ENCODE peak calls at places on chromosomes 12 and 14, in eight cellular contexts. L is mammary epithelial cell; U is CD8-positive, alpha-beta T cell; T is Panc1; N is GM23248; D is breast epithelium; G is testis; W is transverse colon. Q is an unnamed sample. For H3K4me1, the result is how much of the 10 kb centered on the place peaks cover.

GRCh38 chr12:110585231-110585799 is 2.2 kb upstream of the PPTC7 start:
- DNase-seq in U (peak), G (no peak), W (no peak), D (no peak), T (no peak), N (peak), L (peak), Q (no peak)

GRCh38 chr14:61342486-61342885 is 21.1 kb downstream of the PRKCH start:
- DNase-seq in U (peak), L (no peak), N (no peak), D (no peak), W (peak), T (no peak), G (no peak), Q (no peak)

GRCh38 chr12:132066345-132066685 is 77.8 kb downstream of the DDX51 start:
- DNase-seq in T (no peak), W (peak), U (no peak), L (no peak), G (no peak), N (no peak), D (no peak), Q (no peak)

GRCh38 chr12:99450231-99450630 is 197.3 kb upstream of the GARIN6 start:
- DNase-seq in T (no peak), W (no peak), D (no peak), N (peak), L (no peak), U (no peak), G (no peak), Q (no peak)

GRCh38 chr14:31934767-31935266 is 142.3 kb upstream of the ARHGAP5 start:
- DNase-seq in D (no peak), G (peak), U (no peak), N (peak), T (no peak), L (peak), W (peak), Q (no peak)

GRCh38 chr12:1605129-1606020 is 11.0 kb upstream of the FBXL14 start:
- DNase-seq in N (peak), L (peak), T (peak), D (peak), W (peak), U (peak), G (peak), Q (peak)

GRCh38 chr12:18148961-18149360 is 59.0 kb upstream of the RERGL start:
- DNase-seq in W (no peak), L (no peak), U (no peak), T (no peak), D (no peak), N (peak), G (no peak), Q (no peak)

GRCh38 chr12:30926243-30927209 is at the start of gene TSPAN11:
- DNase-seq in N (peak), W (no peak), G (peak), T (no peak), D (no peak), U (no peak), L (no peak), Q (peak)

GRCh38 chr14:80522936-80523335 is 311.6 kb upstream of the DIO2 start:
- DNase-seq in D (no peak), T (no peak), G (no peak), L (no peak), U (no peak), N (peak), W (no peak), Q (no peak)

GRCh38 chr12:5971194-5971850 is 26.3 kb upstream of the ANO2 start:
- DNase-seq in G (no peak), D (no peak), L (no peak), W (no peak), T (no peak), U (no peak), N (no peak), Q (no peak)

GRCh38 chr14:104985675-104986486 is at the start of gene CLBA1:
- DNase-seq in U (peak), D (peak), L (peak), W (peak), N (peak), T (no peak), G (peak), Q (peak)

GRCh38 chr14:71119075-71119474 is 211.8 kb downstream of the PCNX1 start:
- DNase-seq in L (peak), G (no peak), N (peak), U (no peak), T (no peak), W (no peak), D (no peak), Q (no peak)

GRCh38 chr12:93449277-93449676 is 7.5 kb upstream of the UBE2N start:
- DNase-seq in T (no peak), D (no peak), U (no peak), G (no peak), W (no peak), N (no peak), L (no peak), Q (no peak)

GRCh38 chr12:24697769-24698168 is 251.1 kb downstream of the BCAT1 start:
- DNase-seq in T (no peak), N (no peak), U (no peak), W (no peak), G (no peak), L (no peak), D (no peak), Q (no peak)

GRCh38 chr14:99268776-99269510 is 3.1 kb downstream of the BCL11B start:
- DNase-seq in U (peak), L (no peak), W (no peak), T (no peak), N (no peak), G (no peak), D (no peak), Q (no peak)

GRCh38 chr14:86057018-86057667 is 527.2 kb downstream of the FLRT2 start:
- DNase-seq in W (no peak), N (peak), D (no peak), L (no peak), U (peak), G (peak), T (no peak), Q (no peak)

GRCh38 chr12:42469355-42470006 is 120.1 kb downstream of the PRICKLE1 start:
- DNase-seq in G (no peak), N (no peak), D (no peak), T (no peak), W (peak), L (no peak), U (no peak), Q (no peak)
- H3K4me3 ChIP-seq in G (no peak), N (no peak), D (no peak), T (no peak), W (no peak), L (no peak), U (no peak), Q (no peak)

GRCh38 chr12:123847876-123848275 is 85.8 kb downstream of the DNAH10 start:
- DNase-seq in G (no peak), L (no peak), D (no peak), U (no peak), N (no peak), T (no peak), W (no peak), Q (no peak)

GRCh38 chr12:123845881-123846280 is 83.8 kb downstream of the DNAH10 start:
- DNase-seq in T (no peak), W (no peak), G (no peak), U (no peak), N (no peak), D (no peak), L (no peak), Q (no peak)

GRCh38 chr12:123847019-123847418 is 84.9 kb downstream of the DNAH10 start:
- DNase-seq in N (no peak), T (no peak), W (no peak), D (no peak), U (no peak), L (no peak), G (no peak), Q (no peak)

GRCh38 chr12:123843912-123844748 is 82.0 kb downstream of the DNAH10 start:
- DNase-seq in L (peak), T (no peak), N (no peak), U (no peak), G (no peak), W (no peak), D (no peak), Q (no peak)

DNA sequence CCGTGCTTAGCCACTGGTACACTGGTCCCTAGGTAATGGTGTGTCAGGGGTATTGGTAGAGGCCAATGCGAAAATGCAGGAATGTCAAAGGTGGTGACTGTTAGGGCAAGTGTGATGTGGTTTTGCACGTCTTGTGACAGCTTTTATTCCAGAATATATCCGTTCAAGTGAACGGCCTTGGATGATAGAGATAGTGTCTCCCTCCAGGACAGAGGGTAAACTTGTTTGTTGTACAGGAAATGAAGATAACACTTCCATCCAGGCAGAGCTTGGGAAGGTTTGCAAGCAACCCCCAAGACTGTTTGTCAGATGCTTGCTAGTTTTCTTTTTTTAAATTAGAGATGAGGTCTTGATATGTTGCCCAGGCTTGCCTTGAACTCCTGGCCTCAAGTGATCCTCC is 84.2 kb downstream of the DNAH10 start:
- DNase-seq in N (no peak), W (no peak), L (no peak), T (no peak), D (no peak), G (no peak), U (no peak), Q (no peak)
- H3K4me1 ChIP-seq in N (under half), W (under half), L (under half), T (under half), D (under half), G (under half), U (under half), Q (under half)

DNA sequence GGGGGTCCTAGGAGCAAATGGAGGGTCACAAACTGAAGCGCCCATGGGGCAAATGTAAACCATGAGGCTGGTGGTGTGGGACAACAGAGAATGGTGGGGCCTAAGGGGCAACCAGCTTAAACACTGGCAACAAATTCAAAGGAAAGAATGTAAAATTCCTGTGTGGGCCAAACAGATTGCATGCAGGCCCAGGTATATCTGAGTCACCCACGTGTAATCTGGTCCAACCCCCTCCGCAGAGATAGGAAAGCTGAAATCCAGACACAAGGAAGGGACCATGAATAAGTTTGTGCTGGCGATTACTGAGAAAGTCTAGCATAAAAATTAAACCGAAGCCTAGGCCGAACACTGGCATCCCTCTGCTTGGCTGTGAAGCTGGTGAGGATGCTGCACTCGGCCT is 71.6 kb downstream of the ITPK1 start:
- DNase-seq in L (peak), N (no peak), D (no peak), U (no peak), G (no peak), T (no peak), W (no peak), Q (no peak)
- H3K4me3 ChIP-seq in L (no peak), N (no peak), D (no peak), U (no peak), G (no peak), T (no peak), W (no peak), Q (no peak)

DNA sequence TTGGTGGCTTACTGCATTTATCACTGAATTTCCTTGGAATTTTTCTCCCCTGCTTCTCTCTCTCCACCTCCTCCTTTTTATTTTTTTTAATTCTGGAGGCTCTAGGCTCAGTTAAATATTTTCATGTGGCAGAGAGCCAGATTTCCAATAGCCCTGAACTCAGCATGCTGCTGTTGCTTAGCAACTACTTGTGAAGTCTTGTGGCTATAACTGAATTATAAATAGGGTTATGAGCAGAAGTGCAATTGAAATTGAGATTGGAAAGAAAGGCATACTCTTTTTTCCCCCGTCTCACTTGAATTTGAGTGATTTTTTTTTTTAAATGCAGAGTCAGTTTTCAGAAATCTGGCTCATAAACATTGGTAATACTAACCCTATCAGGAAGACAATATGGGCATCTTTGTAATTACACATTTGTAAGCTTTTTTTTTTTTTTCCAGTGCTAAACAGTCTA is 38.3 kb downstream of the ATF7IP start:
- DNase-seq in D (no peak), T (no peak), G (no peak), L (peak), W (no peak), N (peak), U (peak), Q (no peak)
- H3K4me1 ChIP-seq in D (under half), T (under half), G (under half), L (under half), W (under half), N (under half), U (half or more), Q (under half)